ENCODE peak calls at places on chromosome 12, in five cellular contexts. One of them, this sample, is unnamed.

GRCh38 chr12:109082751-109083150 is 10.5 kb downstream of the ALKBH2 start:
- DNase-seq in K562: no peak
- DNase-seq in SK-N-SH: no peak
- DNase-seq in GM12878: no peak
- DNase-seq in HepG2: no peak
- DNase-seq in this sample: no peak

GRCh38 chr12:11758838-11759509 is 109.5 kb downstream of the ETV6 start:
- DNase-seq in K562: no peak
- DNase-seq in SK-N-SH: no peak
- DNase-seq in GM12878: peak
- DNase-seq in HepG2: no peak
- DNase-seq in this sample: no peak

GRCh38 chr12:111768159-111768895 is 1.6 kb downstream of the ALDH2 start:
- DNase-seq in K562: no peak
- DNase-seq in SK-N-SH: no peak
- DNase-seq in GM12878: no peak
- DNase-seq in HepG2: no peak
- DNase-seq in this sample: no peak

GRCh38 chr12:48004039-48004940 is at the start of gene COL2A1:
- DNase-seq in K562: no peak
- DNase-seq in SK-N-SH: peak
- DNase-seq in GM12878: no peak
- DNase-seq in HepG2: no peak
- DNase-seq in this sample: peak

GRCh38 chr12:11941601-11942360 is 129.0 kb upstream of the BCL2L14 start:
- DNase-seq in K562: no peak
- DNase-seq in SK-N-SH: no peak
- DNase-seq in GM12878: no peak
- DNase-seq in HepG2: no peak
- DNase-seq in this sample: no peak

GRCh38 chr12:92505373-92506340 is 197.1 kb upstream of the PLEKHG7 start:
- DNase-seq in K562: no peak
- DNase-seq in SK-N-SH: peak
- DNase-seq in GM12878: peak
- DNase-seq in HepG2: no peak
- DNase-seq in this sample: peak

GRCh38 chr12:82781288-82782078 is 94.8 kb downstream of the TMTC2 start:
- DNase-seq in K562: no peak
- DNase-seq in SK-N-SH: no peak
- DNase-seq in GM12878: no peak
- DNase-seq in HepG2: no peak
- DNase-seq in this sample: no peak

GRCh38 chr12:121628037-121628436 is 1.7 kb downstream of the ORAI1 start:
- DNase-seq in K562: peak
- DNase-seq in SK-N-SH: peak
- DNase-seq in GM12878: no peak
- DNase-seq in HepG2: no peak
- DNase-seq in this sample: no peak

GRCh38 chr12:42977451-42978230 is 388.1 kb upstream of the PRICKLE1 start:
- DNase-seq in K562: no peak
- DNase-seq in SK-N-SH: no peak
- DNase-seq in GM12878: no peak
- DNase-seq in HepG2: no peak
- DNase-seq in this sample: no peak

GRCh38 chr12:82124711-82125110 is 233.5 kb downstream of the CCDC59 start:
- DNase-seq in K562: no peak
- DNase-seq in SK-N-SH: no peak
- DNase-seq in GM12878: no peak
- DNase-seq in HepG2: no peak
- DNase-seq in this sample: no peak

GRCh38 chr12:6067152-6067916 is 57.1 kb downstream of the VWF start:
- DNase-seq in K562: peak
- DNase-seq in SK-N-SH: peak
- DNase-seq in GM12878: no peak
- DNase-seq in HepG2: peak
- DNase-seq in this sample: no peak

GRCh38 chr12:6550294-6551062 is 5.4 kb downstream of the IFFO1 start:
- DNase-seq in K562: no peak
- DNase-seq in SK-N-SH: no peak
- DNase-seq in GM12878: no peak
- DNase-seq in HepG2: no peak
- DNase-seq in this sample: peak

GRCh38 chr12:5073054-5073453 is 29.4 kb downstream of the KCNA5 start:
- DNase-seq in K562: peak
- DNase-seq in SK-N-SH: no peak
- DNase-seq in GM12878: no peak
- DNase-seq in HepG2: no peak
- DNase-seq in this sample: no peak

GRCh38 chr12:132702640-132703039 is 8.0 kb upstream of the PGAM5 start:
- DNase-seq in K562: no peak
- DNase-seq in SK-N-SH: no peak
- DNase-seq in GM12878: no peak
- DNase-seq in HepG2: no peak
- DNase-seq in this sample: no peak

GRCh38 chr12:75735853-75736252 is 224.4 kb upstream of the KRR1 start:
- DNase-seq in K562: no peak
- DNase-seq in SK-N-SH: no peak
- DNase-seq in GM12878: no peak
- DNase-seq in HepG2: no peak
- DNase-seq in this sample: no peak

GRCh38 chr12:4664111-4664510 is 15.2 kb downstream of the NDUFA9 start:
- DNase-seq in K562: no peak
- DNase-seq in SK-N-SH: no peak
- DNase-seq in GM12878: no peak
- DNase-seq in HepG2: no peak
- DNase-seq in this sample: no peak

GRCh38 chr12:30067156-30067555 is 283.4 kb upstream of the TMTC1 start:
- DNase-seq in K562: no peak
- DNase-seq in SK-N-SH: no peak
- DNase-seq in GM12878: no peak
- DNase-seq in HepG2: no peak
- DNase-seq in this sample: no peak

GRCh38 chr12:116959845-116960514 is 49.2 kb downstream of the FBXW8 start:
- DNase-seq in K562: no peak
- DNase-seq in SK-N-SH: peak
- DNase-seq in GM12878: peak
- DNase-seq in HepG2: no peak
- DNase-seq in this sample: no peak

GRCh38 chr12:54294152-54294913 is 6.5 kb downstream of the NFE2 start:
- DNase-seq in K562: peak
- DNase-seq in SK-N-SH: peak
- DNase-seq in GM12878: no peak
- DNase-seq in HepG2: peak
- DNase-seq in this sample: peak

GRCh38 chr12:62332598-62332997 is 72.4 kb downstream of the USP15 start:
- DNase-seq in K562: no peak
- DNase-seq in SK-N-SH: no peak
- DNase-seq in GM12878: no peak
- DNase-seq in HepG2: no peak
- DNase-seq in this sample: no peak

GRCh38 chr12:78293039-78293686 is 462.5 kb downstream of the NAV3 start:
- DNase-seq in K562: no peak
- DNase-seq in SK-N-SH: no peak
- DNase-seq in GM12878: no peak
- DNase-seq in HepG2: peak
- DNase-seq in this sample: no peak

GRCh38 chr12:107135177-107135576 is 41.8 kb upstream of the CRY1 start:
- DNase-seq in K562: no peak
- DNase-seq in SK-N-SH: no peak
- DNase-seq in GM12878: no peak
- DNase-seq in HepG2: no peak
- DNase-seq in this sample: no peak

GRCh38 chr12:111024205-111024794 is 103.9 kb upstream of the MYL2 start:
- DNase-seq in K562: peak
- DNase-seq in SK-N-SH: peak
- DNase-seq in GM12878: peak
- DNase-seq in HepG2: peak
- DNase-seq in this sample: no peak

GRCh38 chr12:67991158-67991557 is 1.9 kb downstream of the IFNG-AS1 start:
- DNase-seq in K562: no peak
- DNase-seq in SK-N-SH: no peak
- DNase-seq in GM12878: no peak
- DNase-seq in HepG2: no peak
- DNase-seq in this sample: no peak

GRCh38 chr12:12195516-12195915 is 71.3 kb downstream of the LRP6 start:
- DNase-seq in K562: no peak
- DNase-seq in SK-N-SH: no peak
- DNase-seq in GM12878: no peak
- DNase-seq in HepG2: no peak
- DNase-seq in this sample: no peak

GRCh38 chr12:115569694-115570093 is 707.8 kb downstream of the MED13L start:
- DNase-seq in K562: no peak
- DNase-seq in SK-N-SH: peak
- DNase-seq in GM12878: no peak
- DNase-seq in HepG2: peak
- DNase-seq in this sample: no peak

GRCh38 chr12:77845831-77846230 is 15.1 kb downstream of the NAV3 start:
- DNase-seq in K562: no peak
- DNase-seq in SK-N-SH: no peak
- DNase-seq in GM12878: no peak
- DNase-seq in HepG2: no peak
- DNase-seq in this sample: no peak

GRCh38 chr12:4265280-4265679 is 8.3 kb upstream of the CCND2 start:
- DNase-seq in K562: no peak
- DNase-seq in SK-N-SH: no peak
- DNase-seq in GM12878: no peak
- DNase-seq in HepG2: no peak
- DNase-seq in this sample: no peak

GRCh38 chr12:6827437-6827894 is 741 bp upstream of the P3H3 start:
- DNase-seq in K562: peak
- DNase-seq in SK-N-SH: peak
- DNase-seq in GM12878: no peak
- DNase-seq in HepG2: peak
- DNase-seq in this sample: peak

GRCh38 chr12:22858849-22859569 is 234.0 kb downstream of the ETNK1 start:
- DNase-seq in K562: no peak
- DNase-seq in SK-N-SH: no peak
- DNase-seq in GM12878: no peak
- DNase-seq in HepG2: no peak
- DNase-seq in this sample: no peak

GRCh38 chr12:32155911-32156585 is 49.4 kb downstream of the BICD1 start:
- DNase-seq in K562: no peak
- DNase-seq in SK-N-SH: peak
- DNase-seq in GM12878: no peak
- DNase-seq in HepG2: no peak
- DNase-seq in this sample: no peak

GRCh38 chr12:131363416-131363815 is 347.5 kb upstream of the SFSWAP start:
- DNase-seq in K562: no peak
- DNase-seq in SK-N-SH: no peak
- DNase-seq in GM12878: no peak
- DNase-seq in HepG2: no peak
- DNase-seq in this sample: no peak

GRCh38 chr12:79939728-79940306 is 4.9 kb upstream of the PPP1R12A start:
- DNase-seq in K562: no peak
- DNase-seq in SK-N-SH: no peak
- DNase-seq in GM12878: no peak
- DNase-seq in HepG2: no peak
- DNase-seq in this sample: peak
- TF ChIP-seq GABPA in K562: no peak
- TF ChIP-seq GABPA in SK-N-SH: no peak
- TF ChIP-seq GABPA in GM12878: no peak
- TF ChIP-seq GABPA in HepG2: no peak
- TF ChIP-seq GABPA in this sample: no peak

GRCh38 chr12:123897221-123897620 is 75.4 kb downstream of the CCDC92 start:
- DNase-seq in K562: no peak
- DNase-seq in SK-N-SH: no peak
- DNase-seq in GM12878: no peak
- DNase-seq in HepG2: no peak
- DNase-seq in this sample: no peak

GRCh38 chr12:123895477-123895876 is 77.2 kb downstream of the CCDC92 start:
- DNase-seq in K562: no peak
- DNase-seq in SK-N-SH: no peak
- DNase-seq in GM12878: no peak
- DNase-seq in HepG2: peak
- DNase-seq in this sample: no peak

GRCh38 chr12:123898673-123899072 is 74.0 kb downstream of the CCDC92 start:
- DNase-seq in K562: no peak
- DNase-seq in SK-N-SH: no peak
- DNase-seq in GM12878: no peak
- DNase-seq in HepG2: no peak
- DNase-seq in this sample: no peak

GRCh38 chr12:123894823-123895338 is 77.8 kb downstream of the CCDC92 start:
- DNase-seq in K562: no peak
- DNase-seq in SK-N-SH: no peak
- DNase-seq in GM12878: no peak
- DNase-seq in HepG2: peak
- DNase-seq in this sample: no peak

DNA sequence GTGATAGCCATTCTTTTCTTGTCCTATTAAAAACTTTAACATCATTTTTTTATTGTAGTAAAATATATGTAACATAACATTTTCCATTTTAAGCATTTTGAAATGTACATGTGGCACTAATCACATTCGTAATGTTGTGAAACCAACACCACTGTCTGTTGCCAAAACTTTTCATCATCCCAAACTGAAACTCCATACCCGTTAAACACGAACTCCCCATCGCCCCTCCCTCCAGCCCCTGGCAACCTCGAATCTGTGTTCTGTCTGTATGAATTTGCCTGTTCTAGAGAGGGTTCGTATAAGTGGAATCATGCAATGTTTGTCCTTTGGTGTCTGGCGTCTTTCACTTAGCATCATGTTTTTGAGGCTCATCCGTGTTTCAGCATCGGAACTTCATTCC is 75.8 kb downstream of the CCDC92 start:
- DNase-seq in K562: no peak
- DNase-seq in SK-N-SH: no peak
- DNase-seq in GM12878: no peak
- DNase-seq in HepG2: no peak
- DNase-seq in this sample: no peak
- TF ChIP-seq REST in K562: no peak
- TF ChIP-seq REST in SK-N-SH: no peak
- TF ChIP-seq REST in GM12878: no peak
- TF ChIP-seq REST in HepG2: no peak
- TF ChIP-seq REST in this sample: no peak

GRCh38 chr12:56719056-56719455 is 6.0 kb downstream of the NACA start:
- DNase-seq in K562: no peak
- DNase-seq in SK-N-SH: no peak
- DNase-seq in GM12878: no peak
- DNase-seq in HepG2: no peak
- DNase-seq in this sample: no peak
- TF ChIP-seq GABPA in K562: no peak
- TF ChIP-seq GABPA in SK-N-SH: no peak
- TF ChIP-seq GABPA in GM12878: no peak
- TF ChIP-seq GABPA in HepG2: no peak
- TF ChIP-seq GABPA in this sample: no peak

DNA sequence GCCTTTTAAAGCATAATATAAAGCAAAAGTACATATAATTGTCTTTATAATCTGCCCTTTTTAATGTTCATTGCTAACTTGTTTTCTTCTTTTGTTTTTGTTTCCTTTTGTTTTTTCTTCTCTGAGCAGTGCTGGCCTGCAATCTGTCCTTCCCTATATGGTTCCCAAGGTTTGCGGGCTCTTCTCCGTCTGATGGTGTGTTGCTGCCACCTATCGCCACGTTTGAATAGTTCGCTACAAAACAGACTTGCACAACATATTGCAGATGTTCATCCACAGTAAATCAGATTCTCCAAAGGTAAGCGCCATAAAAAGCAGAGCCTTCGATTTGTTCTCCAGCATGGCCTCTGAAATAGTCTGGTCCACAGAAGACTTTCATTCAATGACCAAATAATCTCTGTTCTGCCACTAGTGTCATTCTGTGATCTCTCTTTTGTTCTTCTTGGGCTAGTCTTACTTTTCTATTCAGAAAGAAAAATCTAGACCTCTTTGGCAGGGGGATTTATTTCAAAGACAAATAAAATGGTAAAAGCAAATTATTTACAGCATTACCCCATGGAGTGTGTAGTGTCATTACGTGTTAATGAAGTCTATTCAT is 33.5 kb downstream of the C12orf50 start:
- DNase-seq in K562: peak
- DNase-seq in SK-N-SH: peak
- DNase-seq in GM12878: no peak
- DNase-seq in HepG2: peak
- DNase-seq in this sample: peak
- TF ChIP-seq REST in K562: no peak
- TF ChIP-seq REST in SK-N-SH: no peak
- TF ChIP-seq REST in GM12878: no peak
- TF ChIP-seq REST in HepG2: no peak
- TF ChIP-seq REST in this sample: no peak